ENCODE peak calls at places on chromosome 6, in five cellular contexts. N is HL-60, S is stomach, D is WERI-Rb-1, A is AG04450. K is an unnamed sample.

GRCh38 chr6:11462742-11463414 is 74.7 kb upstream of the TMEM170B start:
- DNase-seq in S (no peak), D (no peak), A (no peak), N (peak), K (peak)

GRCh38 chr6:138103876-138104275 is 3.3 kb downstream of the PERP start:
- DNase-seq in N (no peak), D (no peak), S (no peak), A (no peak), K (no peak)

GRCh38 chr6:15978426-15978825 is 150.5 kb upstream of the MYLIP start:
- DNase-seq in S (no peak), A (no peak), N (no peak), D (no peak), K (no peak)

GRCh38 chr6:44254201-44254956 is 2.9 kb downstream of the SLC35B2 start:
- DNase-seq in S (no peak), A (no peak), N (no peak), D (peak), K (no peak)

GRCh38 chr6:66638099-66638498 is 931.1 kb upstream of the EYS start:
- DNase-seq in S (no peak), N (no peak), D (no peak), A (no peak), K (no peak)

GRCh38 chr6:8030920-8031319 is 33.3 kb downstream of the BLOC1S5 start:
- DNase-seq in A (no peak), N (no peak), S (no peak), D (no peak), K (no peak)

GRCh38 chr6:54717849-54718455 is 128.6 kb upstream of the FAM83B start:
- DNase-seq in S (peak), D (peak), A (no peak), N (peak), K (no peak)

GRCh38 chr6:103367212-103367611 is 1492.5 kb downstream of the HACE1 start:
- DNase-seq in D (no peak), N (no peak), A (no peak), S (no peak), K (no peak)

GRCh38 chr6:52640170-52640569 is 30.7 kb upstream of the TMEM14A start:
- DNase-seq in N (no peak), A (no peak), D (no peak), S (peak), K (no peak)

GRCh38 chr6:119226089-119226488 is 123.5 kb downstream of the MAN1A1 start:
- DNase-seq in D (no peak), N (no peak), A (no peak), S (no peak), K (no peak)

GRCh38 chr6:93319304-93319703 is 100.1 kb downstream of the EPHA7 start:
- DNase-seq in N (no peak), A (no peak), D (no peak), S (no peak), K (no peak)

GRCh38 chr6:9140861-9141534 is 705.7 kb upstream of the SLC35B3 start:
- DNase-seq in A (no peak), S (no peak), N (no peak), D (no peak), K (no peak)

GRCh38 chr6:79546186-79546585 is 9.0 kb upstream of the LCA5 start:
- DNase-seq in S (no peak), D (no peak), A (no peak), N (no peak), K (no peak)

GRCh38 chr6:79544299-79544927 is 7.2 kb upstream of the LCA5 start:
- DNase-seq in S (no peak), A (no peak), N (no peak), D (no peak), K (no peak)

GRCh38 chr6:79543886-79544285 is 6.7 kb upstream of the LCA5 start:
- DNase-seq in N (no peak), A (no peak), D (no peak), S (no peak), K (no peak)

GRCh38 chr6:79543411-79543810 is 6.2 kb upstream of the LCA5 start:
- DNase-seq in A (no peak), N (no peak), D (no peak), S (no peak), K (no peak)

GRCh38 chr6:79544939-79545450 is 7.8 kb upstream of the LCA5 start:
- DNase-seq in N (peak), D (peak), A (peak), S (peak), K (peak)
- TF ChIP-seq CTCF in N (no peak), D (peak), A (peak), S (no peak), K (peak)

GRCh38 chr6:116847234-116847633 is 18.4 kb upstream of the GPRC6A start:
- DNase-seq in A (no peak), D (no peak), N (no peak), S (no peak), K (no peak)
- TF ChIP-seq CTCF in A (peak), D (no peak), N (no peak), S (no peak), K (no peak)

GRCh38 chr6:33277663-33278391 is 904 bp downstream of the B3GALT4 start:
- DNase-seq in N (no peak), A (no peak), S (no peak), D (peak), K (no peak)
- TF ChIP-seq CTCF in N (no peak), A (no peak), S (no peak), D (peak), K (no peak)

DNA sequence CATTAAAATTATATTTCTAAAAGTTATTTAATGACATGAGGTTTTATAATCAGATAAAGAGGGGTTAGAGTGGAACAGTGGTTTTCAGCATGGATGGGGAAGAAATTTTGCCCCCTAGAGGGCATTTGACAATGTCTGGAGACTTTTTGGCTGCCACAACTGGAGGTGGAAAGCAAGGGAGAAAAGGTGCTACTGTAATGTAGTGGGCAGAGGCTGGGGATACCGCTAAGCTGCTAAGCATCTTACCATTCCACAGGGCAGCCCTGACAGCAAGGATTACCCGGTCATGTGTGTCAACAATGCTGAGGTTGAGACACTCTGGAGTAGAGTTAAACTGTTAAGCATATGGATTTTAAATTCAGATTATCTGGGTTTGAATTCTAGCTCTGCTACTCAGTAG is 52.9 kb upstream of the FABP7 start:
- DNase-seq in S (no peak), D (peak), N (no peak), A (no peak), K (no peak)
- TF ChIP-seq CTCF in S (no peak), D (peak), N (peak), A (peak), K (peak)

GRCh38 chr6:2209226-2209809 is 36.1 kb downstream of the GMDS start:
- DNase-seq in N (no peak), S (peak), D (peak), A (no peak), K (no peak)
- TF ChIP-seq CTCF in N (peak), S (no peak), D (peak), A (peak), K (peak)

GRCh38 chr6:108565893-108566292 is 5.2 kb downstream of the FOXO3 start:
- DNase-seq in N (peak), A (no peak), D (no peak), S (no peak), K (peak)
- TF ChIP-seq CTCF in N (no peak), A (peak), D (no peak), S (no peak), K (no peak)

GRCh38 chr6:63121166-63121565 is 90.1 kb upstream of the FKBP1C start:
- DNase-seq in D (peak), S (no peak), A (no peak), N (no peak), K (no peak)
- TF ChIP-seq CTCF in D (peak), S (no peak), A (no peak), N (no peak), K (no peak)

GRCh38 chr6:41275489-41275888 is 11.0 kb downstream of the TREM1 start:
- DNase-seq in N (no peak), D (no peak), A (no peak), S (no peak), K (no peak)

GRCh38 chr6:41280658-41281057 is 5.8 kb downstream of the TREM1 start:
- DNase-seq in A (no peak), N (peak), D (no peak), S (peak), K (peak)

GRCh38 chr6:41277644-41278043 is 8.8 kb downstream of the TREM1 start:
- DNase-seq in N (peak), A (no peak), D (no peak), S (no peak), K (no peak)

GRCh38 chr6:41274291-41274690 is 12.2 kb downstream of the TREM1 start:
- DNase-seq in D (no peak), S (no peak), N (no peak), A (no peak), K (no peak)

GRCh38 chr6:41278699-41279405 is 7.6 kb downstream of the TREM1 start:
- DNase-seq in A (no peak), N (peak), S (peak), D (peak), K (peak)
- TF ChIP-seq CTCF in A (peak), N (peak), S (no peak), D (peak), K (peak)

GRCh38 chr6:169913096-169913615 is 161.7 kb downstream of the ERMARD start:
- DNase-seq in S (no peak), N (peak), D (no peak), A (no peak), K (no peak)
- TF ChIP-seq CTCF in S (no peak), N (no peak), D (no peak), A (no peak), K (no peak)